ENCODE peak calls at places on chromosomes 6 and 20, in ten cellular contexts. E, D, W, Z, O, K, M, V, I and H are unnamed samples.

GRCh38 chr6:131795366-131795765 is 12.5 kb upstream of the ENPP1 start:
- DNase-seq in K (no peak), V (no peak), Z (no peak), E (no peak), I (no peak), M (no peak), D (no peak), O (no peak), W (no peak), H (no peak)

GRCh38 chr20:47544240-47544639 is 42.6 kb downstream of the NCOA3 start:
- DNase-seq in M (no peak), V (no peak), Z (no peak), D (no peak), W (no peak), O (no peak), E (peak), I (no peak), K (peak), H (no peak)

GRCh38 chr6:31734703-31735500 is 1.4 kb downstream of the CLIC1 start:
- DNase-seq in M (no peak), V (peak), I (peak), O (peak), D (peak), Z (no peak), E (peak), W (no peak), K (peak), H (peak)

GRCh38 chr6:148570456-148570855 is 176.4 kb upstream of the UST start:
- DNase-seq in M (no peak), Z (no peak), K (no peak), D (no peak), V (no peak), W (no peak), O (no peak), I (no peak), E (no peak), H (no peak)

GRCh38 chr6:53761036-53761435 is 33.8 kb upstream of the LRRC1 start:
- DNase-seq in V (no peak), E (no peak), I (no peak), O (no peak), K (no peak), D (no peak), M (no peak), Z (no peak), W (no peak), H (no peak)

GRCh38 chr6:118708736-118709135 is 57.3 kb upstream of the CEP85L start:
- DNase-seq in E (no peak), D (no peak), O (no peak), I (no peak), W (no peak), M (no peak), V (no peak), Z (no peak), K (peak), H (no peak)

GRCh38 chr20:52624270-52624669 is 347.9 kb upstream of the TSHZ2 start:
- DNase-seq in K (no peak), O (no peak), M (no peak), Z (no peak), I (no peak), E (no peak), W (no peak), V (no peak), D (no peak), H (no peak)

GRCh38 chr20:4476903-4477302 is 244.8 kb upstream of the PRND start:
- DNase-seq in D (no peak), Z (no peak), W (no peak), O (no peak), V (no peak), E (no peak), M (no peak), K (no peak), I (no peak), H (no peak)

GRCh38 chr6:170031096-170031471 is 259.8 kb downstream of the DLL1 start:
- DNase-seq in O (peak), D (no peak), E (no peak), M (no peak), Z (peak), V (no peak), K (peak), I (no peak), W (no peak), H (no peak)

GRCh38 chr6:27177454-27178000 is 70.0 kb upstream of the PRSS16 start:
- DNase-seq in D (peak), K (peak), V (peak), E (peak), M (peak), Z (peak), O (peak), W (peak), I (peak), H (peak)

GRCh38 chr20:37366749-37367148 is 20.8 kb downstream of the SRC start:
- DNase-seq in O (no peak), I (no peak), W (no peak), E (no peak), D (no peak), V (no peak), M (no peak), Z (no peak), K (no peak), H (no peak)

GRCh38 chr6:112118034-112118433 is 30.6 kb downstream of the FAM229B start:
- DNase-seq in W (no peak), Z (no peak), M (no peak), O (no peak), V (no peak), I (no peak), D (no peak), K (no peak), E (no peak), H (no peak)

GRCh38 chr6:121492536-121492935 is 57.1 kb downstream of the GJA1 start:
- DNase-seq in K (no peak), O (no peak), Z (no peak), V (peak), I (no peak), M (no peak), W (no peak), E (no peak), D (no peak), H (no peak)

GRCh38 chr6:159400806-159401205 is 231.6 kb downstream of the FNDC1 start:
- DNase-seq in M (no peak), K (no peak), V (no peak), W (no peak), Z (no peak), E (no peak), O (no peak), D (no peak), I (no peak), H (no peak)

DNA sequence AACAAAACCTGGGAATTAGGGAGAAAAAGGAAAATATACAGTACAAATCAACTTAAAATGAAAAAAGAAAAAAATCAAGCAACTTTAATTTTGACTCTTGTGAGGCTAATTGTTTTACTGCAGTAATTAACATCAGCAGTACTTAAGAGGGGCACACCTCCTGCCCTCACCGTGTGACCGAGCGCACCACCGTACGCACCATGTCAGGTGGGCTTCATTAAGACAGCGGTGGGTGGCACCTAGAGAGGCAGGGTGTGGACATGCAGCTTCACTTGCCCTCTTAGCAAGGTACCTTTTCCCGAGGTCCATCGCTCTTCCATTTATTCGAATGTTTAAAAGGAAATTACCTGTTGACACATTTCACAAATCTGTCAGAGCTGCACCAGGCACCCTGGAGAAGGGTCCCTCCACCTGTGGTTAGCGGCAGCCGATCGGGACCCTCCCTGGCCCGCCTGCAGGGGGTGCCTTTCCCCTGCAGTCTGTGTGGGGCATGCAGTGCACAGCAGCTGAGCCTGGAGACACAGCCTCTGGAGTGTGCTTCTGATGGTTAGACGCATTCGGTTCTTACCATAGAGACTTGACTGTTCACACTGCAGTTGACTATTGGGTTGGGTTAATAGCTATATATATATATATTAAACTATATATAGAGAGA is 184.1 kb downstream of the TMEM242 start:
- DNase-seq in Z (no peak), D (peak), I (no peak), W (no peak), E (no peak), M (no peak), V (no peak), K (no peak), O (no peak), H (peak)
- TF ChIP-seq CTCF in Z (peak), D (peak), I (peak), W (no peak), E (no peak), M (peak), V (peak), K (no peak), O (no peak), H (peak)

GRCh38 chr20:62892348-62893304 is 31.0 kb upstream of the TCFL5 start:
- DNase-seq in I (no peak), O (no peak), Z (no peak), W (no peak), M (no peak), K (no peak), V (no peak), E (no peak), D (no peak), H (no peak)
- TF ChIP-seq CTCF in I (no peak), O (no peak), Z (no peak), W (no peak), M (no peak), K (no peak), V (no peak), E (no peak), D (no peak), H (no peak)

DNA sequence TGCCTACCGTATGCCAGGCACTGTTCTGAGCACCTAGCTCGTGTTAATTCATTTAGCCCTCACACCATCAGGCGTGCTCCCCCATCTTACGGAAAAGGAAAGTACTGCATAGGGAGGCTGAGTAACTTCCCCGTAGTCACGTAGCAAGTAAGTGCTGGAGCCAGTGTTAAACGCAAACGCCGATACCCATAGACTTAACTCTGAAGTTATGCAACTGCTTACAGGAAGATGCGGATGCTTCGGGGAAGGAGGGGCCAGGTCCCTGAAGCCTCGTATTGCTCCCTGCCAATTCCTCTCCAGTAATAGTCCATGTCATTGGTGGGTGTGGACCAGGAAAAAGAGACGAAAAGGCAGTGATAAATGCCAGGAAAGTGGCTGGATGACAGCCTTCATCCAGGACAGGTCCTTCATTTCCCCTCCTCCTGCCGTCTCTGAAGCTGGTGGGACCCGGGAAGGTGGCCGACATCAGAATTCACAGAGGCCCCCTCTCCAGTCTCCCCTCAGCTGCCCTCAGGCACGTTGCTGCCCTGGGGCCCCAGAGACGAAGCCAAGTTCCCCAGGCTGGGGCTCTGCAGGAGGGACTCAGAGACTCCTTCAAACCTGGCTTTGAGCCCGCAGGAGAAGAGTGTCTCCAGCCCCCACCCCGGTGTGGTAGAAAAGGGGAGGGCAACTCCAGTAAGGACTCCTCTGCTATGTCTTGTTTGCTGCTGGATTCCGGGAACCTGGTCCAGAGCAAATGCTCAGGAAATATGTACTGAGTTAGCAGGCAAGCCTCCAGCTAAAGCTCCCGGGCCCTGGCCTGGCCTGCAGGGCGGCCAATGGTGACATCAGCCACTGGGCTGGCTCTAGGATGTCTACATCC is 37.7 kb downstream of the RAB44 start:
- DNase-seq in K (peak), Z (peak), D (peak), I (peak), W (peak), V (peak), E (no peak), O (peak), M (peak), H (no peak)
- TF ChIP-seq CTCF in K (peak), Z (no peak), D (peak), I (peak), W (peak), V (peak), E (no peak), O (no peak), M (no peak), H (no peak)

DNA sequence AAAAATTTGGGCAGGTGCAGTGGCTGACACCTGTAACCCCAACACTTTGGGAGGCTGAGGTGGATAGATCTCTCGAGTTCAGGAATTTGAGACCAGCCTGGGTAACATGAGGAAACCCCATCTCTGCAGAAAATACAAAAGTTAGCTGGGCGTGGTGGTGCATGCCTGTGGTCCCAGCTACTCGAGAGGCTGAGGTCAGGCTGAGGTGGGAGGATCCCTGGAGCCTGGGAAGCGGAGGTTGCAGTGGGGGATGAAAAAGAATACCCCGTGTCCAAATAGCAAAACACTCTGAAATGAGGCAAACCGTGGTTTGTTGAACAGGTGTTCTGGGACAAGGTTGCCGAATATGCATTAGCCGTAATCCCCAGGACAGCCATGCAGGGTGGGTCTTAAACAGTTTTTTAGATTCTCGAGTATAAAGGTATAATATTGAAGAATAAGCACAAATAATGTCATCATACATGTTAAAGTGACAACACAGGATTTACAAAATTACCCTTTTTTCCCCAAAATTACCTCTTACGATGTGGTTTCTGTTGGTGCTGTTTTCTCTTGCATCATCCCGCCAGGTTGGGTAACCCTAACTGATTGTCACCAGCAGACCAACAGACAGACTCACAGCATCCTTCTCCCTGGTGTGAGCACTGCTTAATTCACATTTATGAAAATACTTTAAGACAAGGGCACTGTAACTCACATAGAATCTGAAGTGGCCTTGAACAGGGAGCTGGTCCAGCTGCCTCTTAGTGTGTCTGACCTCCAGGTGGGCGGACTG is 9.1 kb downstream of the DNAJC5 start:
- DNase-seq in V (no peak), W (no peak), K (no peak), Z (no peak), O (no peak), E (no peak), I (no peak), D (no peak), M (no peak), H (no peak)
- TF ChIP-seq CTCF in V (no peak), W (no peak), K (no peak), Z (no peak), O (no peak), E (no peak), I (no peak), D (no peak), M (no peak), H (no peak)

DNA sequence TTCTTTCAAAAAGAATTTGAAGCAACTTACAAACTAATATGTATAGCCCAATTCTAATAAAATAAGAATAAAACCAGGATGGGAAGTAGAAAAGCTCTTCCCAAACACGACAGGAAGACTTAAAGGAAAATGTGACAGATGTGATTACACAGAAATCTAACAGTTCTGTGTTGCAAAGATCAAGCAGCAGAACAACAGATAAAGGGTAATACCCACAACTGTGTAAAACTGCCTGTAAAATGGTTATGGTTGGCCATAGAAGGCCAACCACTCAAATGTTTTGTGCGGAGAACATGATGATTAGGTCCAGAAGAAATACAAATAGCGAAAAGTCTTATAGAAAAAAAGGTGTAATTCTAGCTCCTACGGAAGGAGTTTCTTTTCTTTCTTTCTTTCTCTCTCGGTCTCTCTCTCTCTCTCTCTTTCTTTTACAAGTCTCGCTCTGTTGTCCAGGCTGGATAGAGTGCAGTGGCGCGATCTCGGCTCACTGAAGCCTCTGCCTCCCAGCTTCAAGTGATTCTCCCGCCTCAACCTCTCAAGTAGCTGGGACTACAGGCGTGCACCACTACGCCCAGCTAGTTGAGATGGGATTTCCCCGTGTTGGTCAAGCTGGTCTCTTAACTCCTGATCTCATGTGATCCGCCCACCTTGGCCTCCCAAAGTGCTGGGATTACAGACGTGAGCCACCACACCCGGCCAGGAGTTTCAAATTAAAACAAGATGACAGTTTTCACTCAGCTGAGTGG is 128.5 kb downstream of the QRSL1 start:
- DNase-seq in Z (no peak), V (no peak), K (no peak), I (no peak), E (no peak), O (no peak), W (no peak), D (no peak), M (no peak), H (no peak)
- TF ChIP-seq CTCF in Z (no peak), V (no peak), K (no peak), I (no peak), E (no peak), O (no peak), W (no peak), D (no peak), M (no peak), H (no peak)